ENCODE peak calls at places on chromosomes 12 and 14, in nine cellular contexts. Z is heart right ventricle; P is ovary; G is colonic mucosa; E is fibroblast of pulmonary artery; L is CD4-positive, alpha-beta T cell; T is BJ; Y is tibial nerve; J is adrenal gland. A is an unnamed sample.
A peak's percentile ranks its signal among the peaks of the same experiment; 100 is the strongest.

GRCh38 chr14:100688598-100689499 is 37.8 kb upstream of the DLK1 start:
- DNase-seq in J (no peak), L (no peak), E (peak; percentile 60), G (no peak), P (no peak), Z (no peak), T (no peak), Y (no peak), A (peak; percentile 56)

GRCh38 chr12:66196806-66197205 is 7.8 kb downstream of the IRAK3 start:
- DNase-seq in T (no peak), L (no peak), J (no peak), P (no peak), E (peak; percentile 87), Y (no peak), Z (no peak), G (no peak), A (no peak)

GRCh38 chr14:35435177-35435576 is 30.6 kb upstream of the NFKBIA start:
- DNase-seq in T (no peak), Y (no peak), G (no peak), Z (no peak), E (no peak), L (no peak), J (no peak), P (no peak), A (no peak)

GRCh38 chr12:117836999-117837736 is 131.6 kb downstream of the KSR2 start:
- DNase-seq in Y (peak; percentile 86), E (peak; percentile 75), Z (peak; percentile 56), J (peak; percentile 82), P (peak; percentile 74), L (peak; percentile 81), T (no peak), G (peak; percentile 84), A (no peak)

GRCh38 chr12:56565510-56566101 is 44.0 kb downstream of the RBMS2 start:
- DNase-seq in T (peak; percentile 45), L (no peak), Z (peak; percentile 93), J (peak; percentile 58), Y (peak; percentile 56), E (peak; percentile 99), G (peak; percentile 76), P (peak; percentile 83), A (peak; percentile 18)

GRCh38 chr12:12333980-12334709 is 15.9 kb downstream of the MANSC1 start:
- DNase-seq in E (peak; percentile 58), Y (peak; percentile 17), J (peak; percentile 49), P (peak; percentile 43), Z (peak; percentile 32), L (peak; percentile 58), T (no peak), G (peak; percentile 68), A (no peak)

GRCh38 chr12:74449872-74450271 is 87.8 kb upstream of the ATXN7L3B start:
- DNase-seq in L (no peak), P (no peak), G (no peak), T (no peak), Z (no peak), J (no peak), E (peak; percentile 16), Y (no peak), A (peak; percentile 43)

GRCh38 chr14:50562841-50563240 is 2.9 kb downstream of the ATL1 start:
- DNase-seq in J (no peak), Z (no peak), P (no peak), Y (no peak), E (no peak), G (no peak), L (no peak), T (no peak), A (no peak)

GRCh38 chr12:29054790-29055663 is 94.1 kb upstream of the FAR2 start:
- DNase-seq in P (no peak), J (no peak), Z (no peak), L (no peak), E (no peak), G (no peak), Y (no peak), T (no peak), A (no peak)

GRCh38 chr14:94123296-94123695 is 6.1 kb downstream of the IFI27L2 start:
- DNase-seq in T (no peak), G (peak; percentile 7), Y (no peak), L (peak; percentile 28), J (no peak), E (no peak), P (no peak), Z (no peak), A (no peak)

GRCh38 chr12:62075860-62076259 is 184.3 kb upstream of the USP15 start:
- DNase-seq in T (no peak), E (no peak), L (no peak), G (no peak), Z (no peak), J (no peak), P (no peak), Y (no peak), A (no peak)

GRCh38 chr12:90216815-90217214 is 508.2 kb upstream of the ATP2B1 start:
- DNase-seq in Y (no peak), L (no peak), P (no peak), Z (peak; percentile 13), T (no peak), J (peak; percentile 3), E (peak; percentile 37), G (no peak), A (peak; percentile 7)

GRCh38 chr12:111424793-111425251 is 19.1 kb downstream of the SH2B3 start:
- DNase-seq in L (no peak), Y (no peak), G (no peak), P (no peak), J (no peak), E (no peak), Z (no peak), T (no peak), A (no peak)

GRCh38 chr14:52876311-52876710 is 74.5 kb downstream of the FERMT2 start:
- DNase-seq in T (no peak), L (no peak), G (no peak), Y (no peak), Z (no peak), J (no peak), E (peak; percentile 63), P (no peak), A (no peak)

DNA sequence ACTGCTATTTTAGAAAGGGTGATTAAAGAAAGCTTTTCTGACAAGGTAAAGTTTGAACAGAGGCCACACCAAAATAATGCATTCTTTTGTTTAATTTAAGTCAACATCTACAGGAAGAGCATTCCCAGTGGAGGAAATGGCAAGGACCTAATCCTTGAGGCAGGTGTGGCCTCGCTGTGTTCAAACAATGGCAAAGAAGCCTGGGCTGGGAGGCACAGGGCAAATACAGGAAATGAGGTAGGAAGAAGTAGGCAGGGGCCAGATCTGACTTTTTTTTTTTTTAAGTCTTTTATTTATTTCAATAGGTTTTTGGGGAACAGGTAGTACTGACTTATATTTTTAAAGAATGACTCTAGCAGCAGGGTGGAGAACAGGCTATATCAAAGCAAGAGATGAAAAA is 53.5 kb downstream of the ARMH4 start:
- DNase-seq in G (peak; percentile 21), Y (no peak), L (no peak), Z (peak; percentile 63), E (no peak), P (no peak), J (no peak), T (no peak), A (no peak)
- TF ChIP-seq CTCF in G (no peak), Y (no peak), L (no peak), Z (no peak), E (no peak), P (no peak), J (no peak), T (no peak), A (no peak)

DNA sequence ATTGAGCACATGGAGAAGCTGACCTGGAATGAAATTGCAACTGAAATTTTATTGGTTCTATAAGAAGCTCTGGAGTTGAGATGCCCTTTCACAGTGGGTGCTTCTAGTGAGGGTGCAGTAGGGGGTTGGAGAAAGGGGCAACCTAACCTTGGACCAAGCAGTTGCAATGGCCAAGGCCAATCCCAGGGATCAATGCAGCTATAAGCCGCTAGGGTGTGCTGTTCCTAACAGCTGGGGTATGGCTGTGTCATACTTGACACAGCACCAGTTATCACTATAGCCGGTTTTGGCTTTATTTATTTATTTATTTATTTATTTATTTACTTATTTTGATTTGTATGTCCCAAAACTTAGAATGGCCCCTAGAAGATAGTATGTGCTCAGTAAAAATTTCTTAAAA is 505.9 kb downstream of the FLRT2 start:
- DNase-seq in T (no peak), Y (no peak), G (no peak), L (no peak), P (no peak), E (peak; percentile 27), J (peak; percentile 1), Z (no peak), A (no peak)
- TF ChIP-seq CTCF in T (peak; percentile 39), Y (no peak), G (no peak), L (no peak), P (no peak), E (peak; percentile 60), J (peak; percentile 6), Z (peak; percentile 34), A (peak; percentile 53)

GRCh38 chr12:34107781-34108404 is 85.6 kb downstream of the ALG10 start:
- DNase-seq in G (no peak), L (no peak), Y (no peak), Z (no peak), J (no peak), T (no peak), E (no peak), P (no peak), A (no peak)

GRCh38 chr12:34106172-34106571 is 83.9 kb downstream of the ALG10 start:
- DNase-seq in T (no peak), E (no peak), L (no peak), Y (no peak), P (no peak), J (no peak), Z (no peak), G (no peak), A (no peak)

GRCh38 chr12:34108405-34108803 is 86.1 kb downstream of the ALG10 start:
- DNase-seq in T (no peak), P (no peak), L (no peak), J (no peak), Y (no peak), Z (no peak), E (no peak), G (no peak), A (no peak)

GRCh38 chr12:34107016-34107415 is 84.7 kb downstream of the ALG10 start:
- DNase-seq in Z (no peak), L (no peak), P (no peak), T (no peak), G (no peak), E (no peak), Y (no peak), J (no peak), A (no peak)

DNA sequence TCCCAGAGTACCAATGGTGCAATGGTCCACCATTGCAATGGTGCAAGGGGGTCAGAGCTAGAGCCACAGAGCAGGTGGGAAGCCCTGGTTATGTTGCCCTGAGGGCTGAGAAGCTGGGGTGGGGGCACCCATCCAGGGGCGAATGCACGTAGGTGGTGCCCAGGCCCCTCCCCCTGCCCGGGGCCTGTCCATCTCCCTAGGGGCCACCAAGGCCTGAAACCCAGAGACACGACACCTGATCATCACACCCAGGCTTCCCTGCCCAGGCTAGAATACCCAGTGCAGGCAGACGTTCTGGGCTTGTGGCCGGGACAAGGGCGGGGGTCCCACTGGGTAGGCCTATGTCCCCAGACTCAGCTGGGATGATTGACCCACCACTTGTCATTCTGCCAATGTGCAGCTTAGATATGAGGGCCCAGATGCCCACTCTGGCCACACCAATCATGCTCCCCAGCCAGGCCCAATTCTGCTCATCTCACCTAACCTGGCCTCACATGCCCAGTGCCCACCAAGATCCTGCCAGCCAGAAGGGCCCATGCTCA is 83.2 kb downstream of the ALG10 start:
- DNase-seq in T (no peak), E (no peak), Y (no peak), G (no peak), L (no peak), Z (no peak), J (no peak), P (no peak), A (no peak)
- TF ChIP-seq CTCF in T (no peak), E (no peak), Y (no peak), G (no peak), L (no peak), Z (no peak), J (no peak), P (no peak), A (no peak)

GRCh38 chr14:36666416-36667206 is 5.0 kb downstream of the PAX9 start:
- DNase-seq in P (no peak), Y (no peak), J (no peak), E (no peak), L (no peak), T (no peak), G (no peak), Z (no peak), A (no peak)
- TF ChIP-seq CTCF in P (no peak), Y (no peak), J (no peak), E (no peak), L (no peak), T (no peak), G (no peak), Z (no peak), A (no peak)

A was measured in kidney epithelial cell.